ENCODE peak calls at places on chromosomes 11 and 22, in eight cellular contexts. B, K, S, Z, I, Y, A and T are unnamed samples.

GRCh38 chr11:57203359-57203758 is 21.6 kb downstream of the LRRC55 start:
- DNase-seq in B (peak), K (no peak), S (no peak), Z (peak), I (peak), Y (no peak), A (no peak), T (no peak)

GRCh38 chr22:29080061-29080975 is 7.5 kb downstream of the KREMEN1 start:
- DNase-seq in B (peak), K (no peak), S (no peak), Z (no peak), I (no peak), Y (no peak), A (peak), T (no peak)

GRCh38 chr11:44575288-44575672 is 9.8 kb downstream of the CD82 start:
- DNase-seq in B (no peak), K (no peak), S (no peak), Z (no peak), I (no peak), Y (no peak), A (no peak), T (no peak)

GRCh38 chr11:107592813-107593212 is 1.9 kb downstream of the ELMOD1 start:
- DNase-seq in B (no peak), K (no peak), S (no peak), Z (no peak), I (no peak), Y (no peak), A (no peak), T (no peak)

GRCh38 chr11:112315861-112316739 is 55.4 kb upstream of the PLET1 start:
- DNase-seq in B (no peak), K (no peak), S (no peak), Z (no peak), I (no peak), Y (no peak), A (no peak), T (no peak)

GRCh38 chr22:31275018-31275417 is 17.3 kb downstream of the PIK3IP1 start:
- DNase-seq in B (no peak), K (no peak), S (no peak), Z (peak), I (no peak), Y (no peak), A (no peak), T (no peak)

GRCh38 chr22:30474683-30475424 is 3.0 kb upstream of the SEC14L3 start:
- DNase-seq in B (no peak), K (no peak), S (no peak), Z (no peak), I (peak), Y (no peak), A (no peak), T (peak)

GRCh38 chr22:40436460-40437431 is 66.4 kb downstream of the SGSM3 start:
- DNase-seq in B (no peak), K (peak), S (peak), Z (no peak), I (no peak), Y (peak), A (no peak), T (no peak)

GRCh38 chr11:12271826-12272366 is 105.5 kb upstream of the PARVA start:
- DNase-seq in B (no peak), K (no peak), S (no peak), Z (peak), I (no peak), Y (no peak), A (no peak), T (peak)

GRCh38 chr11:127411283-127411682 is 410.7 kb upstream of the KIRREL3 start:
- DNase-seq in B (no peak), K (no peak), S (no peak), Z (no peak), I (no peak), Y (no peak), A (no peak), T (no peak)

GRCh38 chr11:26073646-26074045 is 258.3 kb upstream of the ANO3 start:
- DNase-seq in B (no peak), K (no peak), S (no peak), Z (no peak), I (no peak), Y (no peak), A (no peak), T (no peak)

GRCh38 chr11:123478352-123478986 is 48.4 kb downstream of the GRAMD1B start:
- DNase-seq in B (no peak), K (peak), S (peak), Z (peak), I (peak), Y (peak), A (no peak), T (no peak)

GRCh38 chr11:45751430-45751829 is 53.5 kb upstream of the SLC35C1 start:
- DNase-seq in B (no peak), K (no peak), S (no peak), Z (no peak), I (no peak), Y (peak), A (no peak), T (no peak)

GRCh38 chr11:102572537-102573220 is 42.1 kb upstream of the MMP7 start:
- DNase-seq in B (no peak), K (no peak), S (no peak), Z (no peak), I (no peak), Y (no peak), A (no peak), T (no peak)

GRCh38 chr11:128473631-128474030 is 113.7 kb downstream of the ETS1 start:
- DNase-seq in B (no peak), K (no peak), S (no peak), Z (no peak), I (no peak), Y (no peak), A (no peak), T (no peak)

GRCh38 chr11:110428956-110429613 is 663 bp upstream of the FDX1 start:
- DNase-seq in B (no peak), K (no peak), S (no peak), Z (no peak), I (no peak), Y (no peak), A (no peak), T (no peak)

GRCh38 chr11:105100206-105100605 is 39.4 kb downstream of the CARD18 start:
- DNase-seq in B (no peak), K (no peak), S (no peak), Z (no peak), I (no peak), Y (no peak), A (no peak), T (no peak)

GRCh38 chr22:35930933-35931332 is 97.7 kb downstream of the RBFOX2 start:
- DNase-seq in B (no peak), K (peak), S (peak), Z (no peak), I (no peak), Y (no peak), A (no peak), T (no peak)

DNA sequence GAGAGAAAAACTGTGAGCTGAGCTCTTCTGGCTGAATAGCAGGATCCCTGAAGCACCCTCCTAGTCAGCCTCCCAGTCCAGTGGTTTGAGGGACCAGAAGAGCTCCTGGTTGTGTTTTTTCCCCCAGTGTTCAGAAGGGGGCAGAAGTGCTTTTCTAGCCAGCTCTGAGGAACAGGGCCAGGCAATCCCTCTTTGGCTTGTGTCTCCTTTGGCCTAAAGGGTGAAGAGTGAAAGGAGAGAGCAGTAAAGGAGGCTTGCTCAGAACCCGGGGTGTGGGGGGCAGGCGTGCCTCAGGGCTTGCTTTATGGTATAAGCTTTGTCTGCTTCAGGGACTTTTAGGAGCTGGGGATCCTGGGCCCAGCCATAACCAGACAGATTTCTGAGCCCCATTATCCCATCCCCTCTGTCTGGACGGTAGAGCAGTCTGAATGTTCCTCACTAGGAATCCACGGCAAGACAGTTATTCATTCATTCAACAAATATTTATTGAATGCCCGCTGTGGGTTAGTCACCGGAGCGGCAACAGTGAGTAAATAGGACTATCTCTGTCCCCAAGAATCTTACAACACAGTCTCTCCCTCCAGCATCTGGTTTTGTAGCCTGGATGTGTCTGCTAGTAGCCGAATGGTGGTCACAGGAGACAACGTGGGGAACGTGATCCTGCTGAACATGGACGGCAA is 14.5 kb downstream of the ACP2 start:
- DNase-seq in B (no peak), K (peak), S (peak), Z (no peak), I (no peak), Y (peak), A (no peak), T (peak)
- H3K4me3 ChIP-seq in B (no peak), K (peak), S (no peak), Z (peak), I (peak), Y (no peak), A (no peak), T (no peak)

GRCh38 chr11:65719887-65720236 is 736 bp downstream of the RNASEH2C start:
- DNase-seq in B (no peak), K (no peak), S (no peak), Z (no peak), I (no peak), Y (peak), A (peak), T (no peak)
- TF ChIP-seq EP300 in B (no peak), K (no peak), S (no peak), Z (no peak), I (no peak), Y (no peak), A (no peak), T (no peak)

GRCh38 chr22:45163417-45164216 is at the start of gene NUP50:
- DNase-seq in B (peak), K (peak), S (peak), Z (peak), I (peak), Y (peak), A (peak), T (peak)
- H3K4me3 ChIP-seq in B (peak), K (peak), S (peak), Z (peak), I (peak), Y (peak), A (peak), T (peak)

GRCh38 chr11:6333112-6333511 is 12.8 kb upstream of the CAVIN3 start:
- DNase-seq in B (no peak), K (no peak), S (no peak), Z (no peak), I (no peak), Y (no peak), A (no peak), T (no peak)
- TF ChIP-seq EP300 in B (no peak), K (no peak), S (no peak), Z (no peak), I (no peak), Y (no peak), A (no peak), T (no peak)